ENCODE peak calls at places on chromosome 9, in eight cellular contexts. C is Peyer's patch, J is HCT116, F is transverse colon, O is HepG2, N is adrenal gland, U is suprapubic skin, V is ovary. S is an unnamed sample.
A peak's percentile ranks its signal among the peaks of the same experiment; 100 is the strongest.

GRCh38 chr9:72362680-72363139 is 2.3 kb downstream of the ZFAND5 start:
- DNase-seq in C (peak; percentile 38), J (no peak), V (peak; percentile 55), N (peak; percentile 87), O (peak; percentile 75), U (no peak), F (peak; percentile 59), S (peak; percentile 85)

GRCh38 chr9:68683433-68683832 is 21.6 kb upstream of the PIP5K1B start:
- DNase-seq in U (no peak), J (no peak), F (no peak), N (no peak), C (no peak), O (no peak), V (no peak), S (no peak)

GRCh38 chr9:81776390-81776789 is 87.0 kb upstream of the TLE1 start:
- DNase-seq in O (no peak), J (no peak), V (no peak), C (no peak), N (no peak), U (no peak), F (peak; percentile 17), S (no peak)

GRCh38 chr9:91255327-91255726 is 106.4 kb downstream of the AUH start:
- DNase-seq in F (no peak), O (no peak), J (no peak), U (no peak), V (no peak), C (no peak), N (no peak), S (no peak)

GRCh38 chr9:78676623-78677022 is 379.7 kb downstream of the PSAT1 start:
- DNase-seq in V (no peak), J (no peak), C (no peak), N (no peak), F (no peak), U (no peak), O (no peak), S (no peak)

GRCh38 chr9:80665479-80665878 is 1023.9 kb downstream of the TLE1 start:
- DNase-seq in F (no peak), O (no peak), V (no peak), J (no peak), N (no peak), C (no peak), U (no peak), S (no peak)

GRCh38 chr9:98775831-98776441 is 20.4 kb downstream of the ANKS6 start:
- DNase-seq in O (peak; percentile 67), N (no peak), J (peak; percentile 60), V (no peak), F (no peak), C (peak; percentile 32), U (no peak), S (no peak)

GRCh38 chr9:122986010-122986409 is 45.2 kb downstream of the RABGAP1 start:
- DNase-seq in J (no peak), N (no peak), C (no peak), O (no peak), U (no peak), V (no peak), F (no peak), S (no peak)

GRCh38 chr9:115945009-115945431 is 208.6 kb upstream of the PAPPA start:
- DNase-seq in N (no peak), F (no peak), O (no peak), U (no peak), C (no peak), J (no peak), V (no peak), S (peak; percentile 79)

GRCh38 chr9:90843530-90843929 is 41.9 kb downstream of the SYK start:
- DNase-seq in N (no peak), J (no peak), C (no peak), O (no peak), F (no peak), V (no peak), U (no peak), S (no peak)

GRCh38 chr9:137305788-137306545 is 3.9 kb upstream of the NRARP start:
- DNase-seq in F (no peak), J (no peak), V (no peak), N (peak; percentile 40), C (no peak), O (no peak), U (peak; percentile 69), S (peak; percentile 56)
- H3K4me3 ChIP-seq in F (no peak overlapping the region), J (no peak overlapping the region), V (no peak overlapping the region), N (peak overlapping the region; percentile 5), C (peak overlapping the region; percentile 37), O (peak overlapping the region; percentile 28), U (peak overlapping the region; percentile 30), S (peak overlapping the region; percentile 39)

DNA sequence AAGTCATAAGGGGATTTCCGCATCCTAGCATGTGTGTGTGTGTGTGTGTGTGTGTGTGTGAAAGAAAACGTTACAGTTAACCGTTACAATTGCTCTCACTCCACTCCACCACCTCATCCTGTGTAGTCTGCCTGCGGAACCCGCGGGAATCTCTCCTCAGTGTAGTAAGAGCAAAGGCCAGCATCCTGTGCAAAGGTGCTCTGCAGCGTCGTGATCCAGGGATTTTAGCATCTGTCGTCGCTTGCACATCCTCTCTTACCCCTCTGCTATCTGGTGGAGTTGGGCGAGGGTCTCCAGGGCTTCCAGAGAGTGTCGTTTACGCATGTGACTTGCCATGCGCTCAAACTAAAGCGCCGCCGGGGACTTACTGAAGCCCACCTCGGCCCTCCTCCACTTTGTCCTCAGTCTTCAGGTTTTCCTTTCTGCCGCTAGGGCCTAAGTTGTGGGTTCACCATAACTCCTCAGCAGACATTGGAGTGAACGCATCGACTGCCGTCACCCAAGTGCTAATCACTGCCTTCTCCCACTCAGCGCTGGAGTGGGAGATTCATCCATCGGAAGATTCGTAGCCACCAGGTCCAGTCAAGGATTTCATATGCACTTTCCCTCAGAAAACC is 3.9 kb downstream of the CDKN2B start:
- DNase-seq in O (no peak), V (no peak), U (peak; percentile 48), J (no peak), F (no peak), N (no peak), C (no peak), S (no peak)
- TF ChIP-seq CTCF in O (no peak), V (no peak), U (no peak), J (no peak), F (no peak), N (no peak), C (no peak), S (no peak)

GRCh38 chr9:84863372-84863771 is 193.8 kb downstream of the NTRK2 start:
- DNase-seq in O (no peak), F (no peak), C (no peak), U (no peak), V (no peak), J (no peak), N (no peak), S (no peak)

GRCh38 chr9:84862786-84863185 is 193.3 kb downstream of the NTRK2 start:
- DNase-seq in V (no peak), U (no peak), O (no peak), N (no peak), J (no peak), C (no peak), F (no peak), S (no peak)

GRCh38 chr9:84860423-84861115 is 191.0 kb downstream of the NTRK2 start:
- DNase-seq in J (no peak), N (no peak), F (no peak), V (no peak), U (no peak), O (no peak), C (no peak), S (no peak)

GRCh38 chr9:84858373-84858772 is 188.8 kb downstream of the NTRK2 start:
- DNase-seq in V (no peak), F (no peak), C (no peak), U (no peak), O (no peak), J (no peak), N (no peak), S (no peak)

GRCh38 chr9:84862308-84862707 is 192.8 kb downstream of the NTRK2 start:
- DNase-seq in V (no peak), U (no peak), O (no peak), J (no peak), N (no peak), F (no peak), C (no peak), S (no peak)
- TF ChIP-seq POLR2A in V (no peak), U (no peak), O (no peak), J (no peak), N (no peak), F (no peak), C (no peak), S (no peak)

GRCh38 chr9:4615251-4615650 is 46.8 kb upstream of the PLPP6 start:
- DNase-seq in C (no peak), O (no peak), U (no peak), N (no peak), J (no peak), F (no peak), V (no peak), S (no peak)
- H3K4me3 ChIP-seq in C (no peak overlapping the region), O (no peak overlapping the region), U (no peak overlapping the region), N (no peak overlapping the region), J (no peak overlapping the region), F (no peak overlapping the region), V (no peak overlapping the region), S (no peak overlapping the region)

GRCh38 chr9:87534957-87535356 is 37.3 kb downstream of the DAPK1 start:
- DNase-seq in F (no peak), V (no peak), O (no peak), U (no peak), J (no peak), C (no peak), N (no peak), S (no peak)

GRCh38 chr9:87530716-87531115 is 33.0 kb downstream of the DAPK1 start:
- DNase-seq in C (no peak), O (no peak), F (no peak), U (no peak), J (no peak), N (no peak), V (no peak), S (no peak)

GRCh38 chr9:87535817-87536539 is 38.3 kb downstream of the DAPK1 start:
- DNase-seq in U (no peak), N (no peak), F (no peak), V (no peak), J (no peak), C (no peak), O (no peak), S (no peak)

GRCh38 chr9:87531370-87532295 is 34.0 kb downstream of the DAPK1 start:
- DNase-seq in J (no peak), U (no peak), V (no peak), O (no peak), N (no peak), C (no peak), F (no peak), S (no peak)

GRCh38 chr9:87533291-87533690 is 35.6 kb downstream of the DAPK1 start:
- DNase-seq in O (no peak), C (no peak), J (no peak), V (no peak), F (no peak), U (no peak), N (no peak), S (no peak)
- TF ChIP-seq CTCF in O (no peak), C (no peak), J (no peak), V (no peak), F (no peak), U (no peak), N (no peak), S (no peak)